ENCODE peak calls at places on chromosomes 12 and 14, in ten cellular contexts. One of them, this sample, is unnamed.

GRCh38 chr12:120438495-120439198 is 734 bp downstream of the COX6A1 start:
- DNase-seq in AG09309: no peak
- DNase-seq in IMR-90: no peak
- DNase-seq in GM12865: peak
- DNase-seq in A549: no peak
- DNase-seq in foreskin fibroblast: no peak
- DNase-seq in thyroid gland: no peak
- DNase-seq in heart right ventricle: no peak
- DNase-seq in choroid plexus epithelial cell: no peak
- DNase-seq in fibroblast of pulmonary artery: no peak
- DNase-seq in this sample: no peak

GRCh38 chr14:85732031-85732430 is 202.1 kb downstream of the FLRT2 start:
- DNase-seq in AG09309: no peak
- DNase-seq in IMR-90: no peak
- DNase-seq in GM12865: no peak
- DNase-seq in A549: no peak
- DNase-seq in foreskin fibroblast: no peak
- DNase-seq in thyroid gland: no peak
- DNase-seq in heart right ventricle: no peak
- DNase-seq in choroid plexus epithelial cell: no peak
- DNase-seq in fibroblast of pulmonary artery: no peak
- DNase-seq in this sample: no peak

GRCh38 chr12:68733661-68734071 is 12.3 kb upstream of the SLC35E3 start:
- DNase-seq in AG09309: peak
- DNase-seq in IMR-90: peak
- DNase-seq in GM12865: no peak
- DNase-seq in A549: no peak
- DNase-seq in foreskin fibroblast: peak
- DNase-seq in thyroid gland: no peak
- DNase-seq in heart right ventricle: no peak
- DNase-seq in choroid plexus epithelial cell: peak
- DNase-seq in fibroblast of pulmonary artery: peak
- DNase-seq in this sample: no peak

GRCh38 chr12:63900922-63901793 is 56.7 kb downstream of the SRGAP1 start:
- DNase-seq in AG09309: no peak
- DNase-seq in IMR-90: no peak
- DNase-seq in GM12865: no peak
- DNase-seq in A549: peak
- DNase-seq in foreskin fibroblast: no peak
- DNase-seq in thyroid gland: no peak
- DNase-seq in heart right ventricle: no peak
- DNase-seq in choroid plexus epithelial cell: no peak
- DNase-seq in fibroblast of pulmonary artery: no peak
- DNase-seq in this sample: no peak

GRCh38 chr12:13220848-13221247 is 24.3 kb downstream of the EMP1 start:
- DNase-seq in AG09309: no peak
- DNase-seq in IMR-90: no peak
- DNase-seq in GM12865: no peak
- DNase-seq in A549: no peak
- DNase-seq in foreskin fibroblast: peak
- DNase-seq in thyroid gland: no peak
- DNase-seq in heart right ventricle: no peak
- DNase-seq in choroid plexus epithelial cell: no peak
- DNase-seq in fibroblast of pulmonary artery: no peak
- DNase-seq in this sample: no peak

GRCh38 chr14:49880267-49881064 is 12.4 kb upstream of the ARF6 start:
- DNase-seq in AG09309: no peak
- DNase-seq in IMR-90: no peak
- DNase-seq in GM12865: no peak
- DNase-seq in A549: no peak
- DNase-seq in foreskin fibroblast: peak
- DNase-seq in thyroid gland: no peak
- DNase-seq in heart right ventricle: no peak
- DNase-seq in choroid plexus epithelial cell: peak
- DNase-seq in fibroblast of pulmonary artery: no peak
- DNase-seq in this sample: no peak

GRCh38 chr14:31867570-31867969 is 209.5 kb upstream of the ARHGAP5 start:
- DNase-seq in AG09309: no peak
- DNase-seq in IMR-90: no peak
- DNase-seq in GM12865: no peak
- DNase-seq in A549: no peak
- DNase-seq in foreskin fibroblast: no peak
- DNase-seq in thyroid gland: no peak
- DNase-seq in heart right ventricle: no peak
- DNase-seq in choroid plexus epithelial cell: no peak
- DNase-seq in fibroblast of pulmonary artery: no peak
- DNase-seq in this sample: no peak

GRCh38 chr12:32063796-32064195 is 42.9 kb upstream of the BICD1 start:
- DNase-seq in AG09309: no peak
- DNase-seq in IMR-90: no peak
- DNase-seq in GM12865: no peak
- DNase-seq in A549: no peak
- DNase-seq in foreskin fibroblast: no peak
- DNase-seq in thyroid gland: no peak
- DNase-seq in heart right ventricle: no peak
- DNase-seq in choroid plexus epithelial cell: no peak
- DNase-seq in fibroblast of pulmonary artery: no peak
- DNase-seq in this sample: no peak

GRCh38 chr12:13444076-13444475 is 247.6 kb downstream of the EMP1 start:
- DNase-seq in AG09309: no peak
- DNase-seq in IMR-90: no peak
- DNase-seq in GM12865: no peak
- DNase-seq in A549: no peak
- DNase-seq in foreskin fibroblast: no peak
- DNase-seq in thyroid gland: no peak
- DNase-seq in heart right ventricle: no peak
- DNase-seq in choroid plexus epithelial cell: no peak
- DNase-seq in fibroblast of pulmonary artery: no peak
- DNase-seq in this sample: no peak

GRCh38 chr12:56897844-56898341 is 36.3 kb downstream of the SDR9C7 start:
- DNase-seq in AG09309: no peak
- DNase-seq in IMR-90: peak
- DNase-seq in GM12865: no peak
- DNase-seq in A549: no peak
- DNase-seq in foreskin fibroblast: peak
- DNase-seq in thyroid gland: no peak
- DNase-seq in heart right ventricle: no peak
- DNase-seq in choroid plexus epithelial cell: no peak
- DNase-seq in fibroblast of pulmonary artery: no peak
- DNase-seq in this sample: no peak

GRCh38 chr14:30826070-30826469 is 48.3 kb upstream of the COCH start:
- DNase-seq in AG09309: no peak
- DNase-seq in IMR-90: no peak
- DNase-seq in GM12865: no peak
- DNase-seq in A549: no peak
- DNase-seq in foreskin fibroblast: no peak
- DNase-seq in thyroid gland: no peak
- DNase-seq in heart right ventricle: no peak
- DNase-seq in choroid plexus epithelial cell: no peak
- DNase-seq in fibroblast of pulmonary artery: no peak
- DNase-seq in this sample: no peak

GRCh38 chr12:124694846-124695497 is 127.6 kb upstream of the NCOR2 start:
- DNase-seq in AG09309: no peak
- DNase-seq in IMR-90: peak
- DNase-seq in GM12865: no peak
- DNase-seq in A549: no peak
- DNase-seq in foreskin fibroblast: peak
- DNase-seq in thyroid gland: peak
- DNase-seq in heart right ventricle: peak
- DNase-seq in choroid plexus epithelial cell: peak
- DNase-seq in fibroblast of pulmonary artery: peak
- DNase-seq in this sample: peak

GRCh38 chr12:26298785-26299621 is 103.6 kb downstream of the SSPN start:
- DNase-seq in AG09309: no peak
- DNase-seq in IMR-90: peak
- DNase-seq in GM12865: peak
- DNase-seq in A549: peak
- DNase-seq in foreskin fibroblast: peak
- DNase-seq in thyroid gland: no peak
- DNase-seq in heart right ventricle: peak
- DNase-seq in choroid plexus epithelial cell: peak
- DNase-seq in fibroblast of pulmonary artery: peak
- DNase-seq in this sample: peak
- H3K4me3 ChIP-seq in AG09309: no peak
- H3K4me3 ChIP-seq in IMR-90: peak
- H3K4me3 ChIP-seq in GM12865: peak
- H3K4me3 ChIP-seq in A549: peak
- H3K4me3 ChIP-seq in foreskin fibroblast: peak
- H3K4me3 ChIP-seq in thyroid gland: no peak
- H3K4me3 ChIP-seq in heart right ventricle: peak
- H3K4me3 ChIP-seq in choroid plexus epithelial cell: peak
- H3K4me3 ChIP-seq in fibroblast of pulmonary artery: peak
- H3K4me3 ChIP-seq in this sample: peak

GRCh38 chr12:132686831-132687210 is 321 bp downstream of the POLE start:
- DNase-seq in AG09309: no peak
- DNase-seq in IMR-90: no peak
- DNase-seq in GM12865: no peak
- DNase-seq in A549: peak
- DNase-seq in foreskin fibroblast: peak
- DNase-seq in thyroid gland: no peak
- DNase-seq in heart right ventricle: no peak
- DNase-seq in choroid plexus epithelial cell: no peak
- DNase-seq in fibroblast of pulmonary artery: no peak
- DNase-seq in this sample: no peak

GRCh38 chr12:132689227-132689626 is 1.8 kb downstream of the PXMP2 start:
- DNase-seq in AG09309: no peak
- DNase-seq in IMR-90: no peak
- DNase-seq in GM12865: no peak
- DNase-seq in A549: no peak
- DNase-seq in foreskin fibroblast: no peak
- DNase-seq in thyroid gland: no peak
- DNase-seq in heart right ventricle: no peak
- DNase-seq in choroid plexus epithelial cell: no peak
- DNase-seq in fibroblast of pulmonary artery: no peak
- DNase-seq in this sample: no peak

GRCh38 chr12:132685400-132685799 is 1.7 kb downstream of the POLE start:
- DNase-seq in AG09309: no peak
- DNase-seq in IMR-90: no peak
- DNase-seq in GM12865: no peak
- DNase-seq in A549: no peak
- DNase-seq in foreskin fibroblast: no peak
- DNase-seq in thyroid gland: no peak
- DNase-seq in heart right ventricle: no peak
- DNase-seq in choroid plexus epithelial cell: no peak
- DNase-seq in fibroblast of pulmonary artery: no peak
- DNase-seq in this sample: no peak

GRCh38 chr12:132690112-132690511 is 2.7 kb downstream of the PXMP2 start:
- DNase-seq in AG09309: no peak
- DNase-seq in IMR-90: no peak
- DNase-seq in GM12865: no peak
- DNase-seq in A549: no peak
- DNase-seq in foreskin fibroblast: no peak
- DNase-seq in thyroid gland: no peak
- DNase-seq in heart right ventricle: no peak
- DNase-seq in choroid plexus epithelial cell: no peak
- DNase-seq in fibroblast of pulmonary artery: no peak
- DNase-seq in this sample: no peak

DNA sequence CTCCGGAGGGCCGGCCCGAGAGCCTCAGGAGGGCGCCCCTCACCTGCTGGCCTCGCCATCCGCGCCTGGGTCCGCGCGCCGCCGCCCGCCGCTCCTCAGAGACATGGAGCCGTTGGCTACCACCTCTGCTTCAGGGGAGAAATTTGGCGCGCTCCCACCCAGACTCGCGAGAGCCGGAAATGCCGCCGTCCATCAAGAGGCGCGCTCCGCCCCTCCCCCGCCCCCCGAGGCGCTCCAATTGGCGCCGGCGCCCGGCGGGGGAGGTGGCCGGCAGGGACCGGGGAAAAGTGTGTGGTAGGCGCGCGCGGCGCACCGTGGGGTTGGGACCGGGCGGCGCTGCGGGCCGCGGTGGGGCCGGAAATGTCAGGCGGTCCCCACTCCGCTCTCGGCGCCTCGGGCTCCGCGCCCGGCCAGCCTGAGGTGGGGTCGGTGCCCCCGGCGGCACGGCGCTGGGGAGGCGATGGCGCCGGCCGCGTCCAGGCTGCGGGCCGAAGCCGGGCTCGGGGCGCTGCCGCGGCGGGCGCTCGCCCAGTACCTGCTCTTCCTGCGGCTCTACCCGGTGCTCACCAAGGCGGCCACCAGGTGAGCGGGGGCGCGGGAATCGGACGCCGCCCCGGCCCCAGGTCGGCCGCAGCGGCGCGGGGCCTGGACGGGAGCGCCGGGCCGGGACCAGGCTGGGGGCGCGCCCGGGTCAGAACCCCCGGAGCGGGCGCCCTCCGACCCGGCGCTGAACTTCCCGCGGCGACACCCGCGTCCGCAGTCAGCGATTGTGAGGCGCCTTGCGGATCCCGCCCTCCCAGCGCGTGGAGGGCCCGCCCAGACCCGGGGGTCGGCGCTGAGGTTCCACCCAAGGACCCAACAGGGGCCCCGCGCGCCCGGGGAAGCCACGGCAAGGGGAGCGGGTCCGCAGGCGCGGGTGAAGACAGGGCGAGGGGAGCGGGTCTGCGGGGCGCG is at the start of the genes POLE and PXMP2:
- DNase-seq in AG09309: peak
- DNase-seq in IMR-90: peak
- DNase-seq in GM12865: peak
- DNase-seq in A549: peak
- DNase-seq in foreskin fibroblast: peak
- DNase-seq in thyroid gland: peak
- DNase-seq in heart right ventricle: peak
- DNase-seq in choroid plexus epithelial cell: peak
- DNase-seq in fibroblast of pulmonary artery: peak
- DNase-seq in this sample: peak
- TF ChIP-seq CTCF in AG09309: no peak
- TF ChIP-seq CTCF in IMR-90: no peak
- TF ChIP-seq CTCF in GM12865: peak
- TF ChIP-seq CTCF in A549: no peak
- TF ChIP-seq CTCF in foreskin fibroblast: no peak
- TF ChIP-seq CTCF in thyroid gland: peak
- TF ChIP-seq CTCF in heart right ventricle: no peak
- TF ChIP-seq CTCF in choroid plexus epithelial cell: no peak
- TF ChIP-seq CTCF in fibroblast of pulmonary artery: no peak
- TF ChIP-seq CTCF in this sample: no peak

GRCh38 chr12:96244826-96245225 is 50.7 kb downstream of the ELK3 start:
- DNase-seq in AG09309: no peak
- DNase-seq in IMR-90: no peak
- DNase-seq in GM12865: no peak
- DNase-seq in A549: no peak
- DNase-seq in foreskin fibroblast: no peak
- DNase-seq in thyroid gland: no peak
- DNase-seq in heart right ventricle: no peak
- DNase-seq in choroid plexus epithelial cell: no peak
- DNase-seq in fibroblast of pulmonary artery: no peak
- DNase-seq in this sample: no peak
- H3K4me3 ChIP-seq in AG09309: no peak
- H3K4me3 ChIP-seq in IMR-90: no peak
- H3K4me3 ChIP-seq in GM12865: no peak
- H3K4me3 ChIP-seq in A549: no peak
- H3K4me3 ChIP-seq in foreskin fibroblast: no peak
- H3K4me3 ChIP-seq in thyroid gland: no peak
- H3K4me3 ChIP-seq in heart right ventricle: no peak
- H3K4me3 ChIP-seq in choroid plexus epithelial cell: no peak
- H3K4me3 ChIP-seq in fibroblast of pulmonary artery: no peak
- H3K4me3 ChIP-seq in this sample: no peak

DNA sequence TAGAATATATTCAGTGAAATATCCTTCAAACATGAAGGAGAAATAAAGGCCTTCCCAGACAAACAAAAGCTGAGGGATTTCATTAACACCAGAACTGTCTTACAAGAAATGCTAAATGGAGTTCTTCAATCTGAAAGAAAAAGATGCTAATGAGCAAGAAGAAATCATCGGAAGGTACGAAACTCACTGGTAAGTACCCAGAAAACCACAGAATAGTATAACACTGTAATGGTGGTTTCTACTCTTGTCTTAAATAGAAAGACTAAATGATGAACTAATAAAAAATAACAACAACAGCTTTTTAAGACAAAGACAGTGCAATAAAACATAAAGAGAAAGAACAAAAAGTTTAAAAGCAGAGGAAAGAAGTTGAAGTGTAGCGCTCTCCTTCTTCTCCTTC is 18.7 kb upstream of the RNF212B start:
- DNase-seq in AG09309: no peak
- DNase-seq in IMR-90: no peak
- DNase-seq in GM12865: peak
- DNase-seq in A549: no peak
- DNase-seq in foreskin fibroblast: no peak
- DNase-seq in thyroid gland: no peak
- DNase-seq in heart right ventricle: no peak
- DNase-seq in choroid plexus epithelial cell: no peak
- DNase-seq in fibroblast of pulmonary artery: no peak
- DNase-seq in this sample: no peak
- TF ChIP-seq CTCF in AG09309: no peak
- TF ChIP-seq CTCF in IMR-90: no peak
- TF ChIP-seq CTCF in GM12865: no peak
- TF ChIP-seq CTCF in A549: no peak
- TF ChIP-seq CTCF in foreskin fibroblast: no peak
- TF ChIP-seq CTCF in thyroid gland: no peak
- TF ChIP-seq CTCF in heart right ventricle: no peak
- TF ChIP-seq CTCF in choroid plexus epithelial cell: no peak
- TF ChIP-seq CTCF in fibroblast of pulmonary artery: no peak
- TF ChIP-seq CTCF in this sample: no peak

This sample was measured in BJ.